ENCODE peak calls at places on chromosomes 16 and 17, in five cellular contexts. One of them, this sample, is unnamed.

GRCh38 chr16:66918803-66919568 is at the start of gene CDH16:
- DNase-seq in A549: no peak
- DNase-seq in hypothalamus: no peak
- DNase-seq in MCF 10A: no peak
- DNase-seq in tibial nerve: no peak
- DNase-seq in this sample: no peak

GRCh38 chr16:89322381-89323119 is 105.0 kb downstream of the ZNF778 start:
- DNase-seq in tibial nerve: no peak
- DNase-seq in hypothalamus: no peak
- DNase-seq in A549: peak; percentile 60
- DNase-seq in MCF 10A: peak; percentile 74
- DNase-seq in this sample: peak; percentile 43

GRCh38 chr17:43309505-43310329 is 75.9 kb upstream of the RNU2-1 start:
- DNase-seq in tibial nerve: no peak
- DNase-seq in MCF 10A: no peak
- DNase-seq in hypothalamus: no peak
- DNase-seq in A549: peak; percentile 58
- DNase-seq in this sample: no peak

GRCh38 chr17:70099267-70099666 is 24.2 kb downstream of the KCNJ16 start:
- DNase-seq in MCF 10A: no peak
- DNase-seq in A549: no peak
- DNase-seq in tibial nerve: no peak
- DNase-seq in hypothalamus: no peak
- DNase-seq in this sample: no peak

GRCh38 chr16:12089492-12090161 is 113.1 kb downstream of the SNX29 start:
- DNase-seq in hypothalamus: no peak
- DNase-seq in tibial nerve: no peak
- DNase-seq in A549: no peak
- DNase-seq in MCF 10A: peak; percentile 36
- DNase-seq in this sample: no peak

GRCh38 chr17:78092794-78093324 is 35.7 kb downstream of the TMC6 start:
- DNase-seq in hypothalamus: no peak
- DNase-seq in MCF 10A: peak; percentile 38
- DNase-seq in A549: no peak
- DNase-seq in tibial nerve: no peak
- DNase-seq in this sample: no peak

GRCh38 chr16:24737391-24737871 is 8.0 kb downstream of the TNRC6A start:
- DNase-seq in MCF 10A: no peak
- DNase-seq in tibial nerve: no peak
- DNase-seq in hypothalamus: no peak
- DNase-seq in A549: no peak
- DNase-seq in this sample: no peak

GRCh38 chr16:24800586-24800985 is 45.2 kb upstream of the SLC5A11 start:
- DNase-seq in MCF 10A: peak; percentile 51
- DNase-seq in A549: peak; percentile 75
- DNase-seq in hypothalamus: no peak
- DNase-seq in tibial nerve: no peak
- DNase-seq in this sample: no peak

GRCh38 chr17:5635949-5636348 is 51.6 kb upstream of the NLRP1 start:
- DNase-seq in tibial nerve: no peak
- DNase-seq in hypothalamus: no peak
- DNase-seq in MCF 10A: no peak
- DNase-seq in A549: no peak
- DNase-seq in this sample: no peak

GRCh38 chr16:73385701-73386100 is 337.8 kb upstream of the ZFHX3 start:
- DNase-seq in hypothalamus: no peak
- DNase-seq in A549: no peak
- DNase-seq in MCF 10A: no peak
- DNase-seq in tibial nerve: no peak
- DNase-seq in this sample: no peak

GRCh38 chr16:68000024-68000423 is 740 bp upstream of the DPEP2 start:
- DNase-seq in tibial nerve: no peak
- DNase-seq in A549: no peak
- DNase-seq in MCF 10A: no peak
- DNase-seq in hypothalamus: no peak
- DNase-seq in this sample: no peak

GRCh38 chr17:28033972-28034714 is 8.3 kb upstream of the NLK start:
- DNase-seq in A549: peak; percentile 22
- DNase-seq in MCF 10A: peak; percentile 85
- DNase-seq in tibial nerve: no peak
- DNase-seq in hypothalamus: no peak
- DNase-seq in this sample: no peak

GRCh38 chr17:36942031-36942599 is 4.8 kb downstream of the LHX1 start:
- DNase-seq in hypothalamus: no peak
- DNase-seq in A549: no peak
- DNase-seq in MCF 10A: no peak
- DNase-seq in tibial nerve: no peak
- DNase-seq in this sample: no peak

GRCh38 chr17:71208111-71208704 is 912.6 kb upstream of the SOX9 start:
- DNase-seq in tibial nerve: no peak
- DNase-seq in hypothalamus: no peak
- DNase-seq in A549: no peak
- DNase-seq in MCF 10A: peak; percentile 91
- DNase-seq in this sample: no peak

GRCh38 chr17:10102817-10103216 is 95.6 kb downstream of the GAS7 start:
- DNase-seq in MCF 10A: no peak
- DNase-seq in hypothalamus: no peak
- DNase-seq in tibial nerve: no peak
- DNase-seq in A549: no peak
- DNase-seq in this sample: no peak

GRCh38 chr17:21240375-21241055 is 12.7 kb downstream of the NATD1 start:
- DNase-seq in A549: no peak
- DNase-seq in tibial nerve: no peak
- DNase-seq in MCF 10A: no peak
- DNase-seq in hypothalamus: no peak
- DNase-seq in this sample: no peak

GRCh38 chr17:16866436-16866835 is 105.5 kb downstream of the TNFRSF13B start:
- DNase-seq in MCF 10A: no peak
- DNase-seq in hypothalamus: no peak
- DNase-seq in A549: no peak
- DNase-seq in tibial nerve: no peak
- DNase-seq in this sample: no peak

GRCh38 chr16:17901309-17901708 is 430.5 kb upstream of the XYLT1 start:
- DNase-seq in hypothalamus: no peak
- DNase-seq in MCF 10A: no peak
- DNase-seq in A549: no peak
- DNase-seq in tibial nerve: no peak
- DNase-seq in this sample: no peak

GRCh38 chr16:85401917-85402766 is 211.0 kb upstream of the GSE1 start:
- DNase-seq in A549: no peak
- DNase-seq in MCF 10A: no peak
- DNase-seq in hypothalamus: no peak
- DNase-seq in tibial nerve: peak; percentile 7
- DNase-seq in this sample: peak; percentile 13

GRCh38 chr16:68643227-68643626 is 1.9 kb upstream of the CDH3 start:
- DNase-seq in tibial nerve: no peak
- DNase-seq in MCF 10A: no peak
- DNase-seq in A549: no peak
- DNase-seq in hypothalamus: no peak
- DNase-seq in this sample: no peak

GRCh38 chr17:74429604-74430384 is 2.1 kb upstream of the GPRC5C start:
- DNase-seq in MCF 10A: no peak
- DNase-seq in tibial nerve: no peak
- DNase-seq in A549: no peak
- DNase-seq in hypothalamus: no peak
- DNase-seq in this sample: no peak

GRCh38 chr16:3576211-3576610 is 992 bp downstream of the NLRC3 start:
- DNase-seq in tibial nerve: no peak
- DNase-seq in A549: no peak
- DNase-seq in MCF 10A: no peak
- DNase-seq in hypothalamus: no peak
- DNase-seq in this sample: no peak

GRCh38 chr17:77465358-77466041 is 324.7 kb downstream of the SEC14L1 start:
- DNase-seq in hypothalamus: peak; percentile 24
- DNase-seq in MCF 10A: no peak
- DNase-seq in A549: no peak
- DNase-seq in tibial nerve: no peak
- DNase-seq in this sample: no peak

GRCh38 chr17:78645421-78646295 is 68.5 kb upstream of the DNAH17 start:
- DNase-seq in hypothalamus: peak; percentile 28
- DNase-seq in A549: peak; percentile 88
- DNase-seq in MCF 10A: peak; percentile 68
- DNase-seq in tibial nerve: peak; percentile 51
- DNase-seq in this sample: peak; percentile 54

GRCh38 chr17:44087319-44087718 is 16.8 kb downstream of the G6PC3 start:
- DNase-seq in tibial nerve: no peak
- DNase-seq in hypothalamus: no peak
- DNase-seq in A549: no peak
- DNase-seq in MCF 10A: no peak
- DNase-seq in this sample: no peak

GRCh38 chr16:31331141-31331764 is 23.7 kb upstream of the ITGAX start:
- DNase-seq in A549: no peak
- DNase-seq in hypothalamus: no peak
- DNase-seq in MCF 10A: no peak
- DNase-seq in tibial nerve: no peak
- DNase-seq in this sample: no peak

GRCh38 chr16:48408688-48409087 is 23.5 kb upstream of the SIAH1 start:
- DNase-seq in A549: peak; percentile 20
- DNase-seq in MCF 10A: peak; percentile 41
- DNase-seq in tibial nerve: no peak
- DNase-seq in hypothalamus: no peak
- DNase-seq in this sample: no peak

GRCh38 chr16:87149051-87149450 is 168.1 kb downstream of the C16orf95 start:
- DNase-seq in hypothalamus: no peak
- DNase-seq in A549: no peak
- DNase-seq in MCF 10A: peak; percentile 39
- DNase-seq in tibial nerve: no peak
- DNase-seq in this sample: no peak

GRCh38 chr16:14549789-14550153 is 80.3 kb downstream of the PARN start:
- DNase-seq in hypothalamus: no peak
- DNase-seq in tibial nerve: no peak
- DNase-seq in MCF 10A: no peak
- DNase-seq in A549: peak; percentile 66
- DNase-seq in this sample: no peak

GRCh38 chr16:19290860-19291259 is 5.3 kb downstream of the CLEC19A start:
- DNase-seq in tibial nerve: no peak
- DNase-seq in hypothalamus: no peak
- DNase-seq in MCF 10A: no peak
- DNase-seq in A549: no peak
- DNase-seq in this sample: no peak

GRCh38 chr17:48006936-48007703 is 30.5 kb downstream of the COPZ2 start:
- DNase-seq in hypothalamus: no peak
- DNase-seq in tibial nerve: no peak
- DNase-seq in MCF 10A: no peak
- DNase-seq in A549: no peak
- DNase-seq in this sample: no peak

GRCh38 chr17:58109197-58109596 is 26.0 kb downstream of the DYNLL2 start:
- DNase-seq in A549: no peak
- DNase-seq in hypothalamus: no peak
- DNase-seq in tibial nerve: no peak
- DNase-seq in MCF 10A: no peak
- DNase-seq in this sample: no peak